ENCODE peak calls at places on chromosomes 11 and 22, in nine cellular contexts. One of them, this sample, is unnamed. For H3K4me1, the result is how much of the 10 kb centered on the place peaks cover.

GRCh38 chr11:79436911-79437273 is 3.9 kb downstream of the TENM4 start:
- DNase-seq in ovary: no peak
- DNase-seq in heart left ventricle: no peak
- DNase-seq in spleen: no peak
- DNase-seq in left ventricle myocardium inferior: no peak
- DNase-seq in left lung: no peak
- DNase-seq in transverse colon: no peak
- DNase-seq in right lobe of liver: no peak
- DNase-seq in GM23338: peak
- DNase-seq in this sample: no peak

GRCh38 chr11:7493670-7494069 is 8.4 kb downstream of the OLFML1 start:
- DNase-seq in transverse colon: no peak
- DNase-seq in ovary: no peak
- DNase-seq in GM23338: no peak
- DNase-seq in heart left ventricle: no peak
- DNase-seq in left ventricle myocardium inferior: no peak
- DNase-seq in spleen: no peak
- DNase-seq in right lobe of liver: no peak
- DNase-seq in left lung: no peak
- DNase-seq in this sample: no peak

GRCh38 chr11:32434387-32435151 is 770 bp downstream of the WT1 start:
- DNase-seq in heart left ventricle: peak
- DNase-seq in spleen: peak
- DNase-seq in left lung: no peak
- DNase-seq in ovary: peak
- DNase-seq in left ventricle myocardium inferior: no peak
- DNase-seq in right lobe of liver: no peak
- DNase-seq in GM23338: peak
- DNase-seq in transverse colon: no peak
- DNase-seq in this sample: peak

GRCh38 chr22:36486619-36487384 is 5.4 kb upstream of the TXN2 start:
- DNase-seq in left ventricle myocardium inferior: no peak
- DNase-seq in GM23338: peak
- DNase-seq in right lobe of liver: no peak
- DNase-seq in ovary: no peak
- DNase-seq in spleen: no peak
- DNase-seq in heart left ventricle: no peak
- DNase-seq in transverse colon: peak
- DNase-seq in left lung: no peak
- DNase-seq in this sample: no peak

GRCh38 chr11:119361056-119361787 is 14.7 kb upstream of the MFRP start:
- DNase-seq in left lung: peak
- DNase-seq in transverse colon: no peak
- DNase-seq in spleen: peak
- DNase-seq in heart left ventricle: peak
- DNase-seq in left ventricle myocardium inferior: peak
- DNase-seq in GM23338: peak
- DNase-seq in right lobe of liver: peak
- DNase-seq in ovary: peak
- DNase-seq in this sample: peak

GRCh38 chr11:72932132-72932570 is 117.9 kb downstream of the ATG16L2 start:
- DNase-seq in spleen: no peak
- DNase-seq in GM23338: no peak
- DNase-seq in left lung: no peak
- DNase-seq in left ventricle myocardium inferior: no peak
- DNase-seq in right lobe of liver: no peak
- DNase-seq in transverse colon: no peak
- DNase-seq in heart left ventricle: no peak
- DNase-seq in ovary: no peak
- DNase-seq in this sample: no peak

GRCh38 chr11:120147094-120147949 is 9.4 kb upstream of the TRIM29 start:
- DNase-seq in left lung: no peak
- DNase-seq in transverse colon: no peak
- DNase-seq in heart left ventricle: no peak
- DNase-seq in spleen: no peak
- DNase-seq in right lobe of liver: no peak
- DNase-seq in GM23338: no peak
- DNase-seq in left ventricle myocardium inferior: no peak
- DNase-seq in ovary: no peak
- DNase-seq in this sample: no peak

GRCh38 chr11:8477151-8477550 is 116.9 kb downstream of the STK33 start:
- DNase-seq in spleen: no peak
- DNase-seq in ovary: no peak
- DNase-seq in left ventricle myocardium inferior: no peak
- DNase-seq in left lung: no peak
- DNase-seq in heart left ventricle: no peak
- DNase-seq in right lobe of liver: no peak
- DNase-seq in transverse colon: no peak
- DNase-seq in GM23338: no peak
- DNase-seq in this sample: no peak

GRCh38 chr22:28670153-28670552 is 9.5 kb downstream of the TTC28 start:
- DNase-seq in GM23338: no peak
- DNase-seq in right lobe of liver: no peak
- DNase-seq in left ventricle myocardium inferior: no peak
- DNase-seq in spleen: no peak
- DNase-seq in heart left ventricle: no peak
- DNase-seq in left lung: no peak
- DNase-seq in ovary: no peak
- DNase-seq in transverse colon: no peak
- DNase-seq in this sample: no peak

GRCh38 chr11:68663482-68664010 is 20.8 kb upstream of the GAL start:
- DNase-seq in ovary: no peak
- DNase-seq in left lung: no peak
- DNase-seq in transverse colon: no peak
- DNase-seq in spleen: peak
- DNase-seq in heart left ventricle: no peak
- DNase-seq in left ventricle myocardium inferior: no peak
- DNase-seq in right lobe of liver: peak
- DNase-seq in GM23338: no peak
- DNase-seq in this sample: no peak

GRCh38 chr11:102317768-102318103 is 452 bp downstream of the BIRC3 start:
- DNase-seq in spleen: no peak
- DNase-seq in left ventricle myocardium inferior: no peak
- DNase-seq in ovary: no peak
- DNase-seq in transverse colon: no peak
- DNase-seq in left lung: no peak
- DNase-seq in right lobe of liver: no peak
- DNase-seq in heart left ventricle: no peak
- DNase-seq in GM23338: no peak
- DNase-seq in this sample: no peak

GRCh38 chr11:19242184-19242932 is 1.6 kb upstream of the E2F8 start:
- DNase-seq in transverse colon: peak
- DNase-seq in ovary: no peak
- DNase-seq in heart left ventricle: no peak
- DNase-seq in left ventricle myocardium inferior: no peak
- DNase-seq in right lobe of liver: peak
- DNase-seq in spleen: peak
- DNase-seq in left lung: no peak
- DNase-seq in GM23338: peak
- DNase-seq in this sample: no peak

GRCh38 chr11:79600747-79601146 is 159.9 kb upstream of the TENM4 start:
- DNase-seq in right lobe of liver: no peak
- DNase-seq in GM23338: no peak
- DNase-seq in transverse colon: no peak
- DNase-seq in left ventricle myocardium inferior: no peak
- DNase-seq in heart left ventricle: no peak
- DNase-seq in ovary: no peak
- DNase-seq in spleen: no peak
- DNase-seq in left lung: no peak
- DNase-seq in this sample: no peak

GRCh38 chr11:12695878-12696277 is 21.7 kb downstream of the TEAD1 start:
- DNase-seq in spleen: no peak
- DNase-seq in left ventricle myocardium inferior: no peak
- DNase-seq in right lobe of liver: no peak
- DNase-seq in ovary: no peak
- DNase-seq in heart left ventricle: no peak
- DNase-seq in left lung: no peak
- DNase-seq in GM23338: no peak
- DNase-seq in transverse colon: no peak
- DNase-seq in this sample: no peak

GRCh38 chr11:12693485-12694181 is 19.4 kb downstream of the TEAD1 start:
- DNase-seq in transverse colon: peak
- DNase-seq in ovary: no peak
- DNase-seq in GM23338: no peak
- DNase-seq in right lobe of liver: no peak
- DNase-seq in heart left ventricle: no peak
- DNase-seq in spleen: no peak
- DNase-seq in left ventricle myocardium inferior: peak
- DNase-seq in left lung: no peak
- DNase-seq in this sample: peak

GRCh38 chr11:12694182-12694531 is 19.9 kb downstream of the TEAD1 start:
- DNase-seq in spleen: no peak
- DNase-seq in heart left ventricle: no peak
- DNase-seq in ovary: peak
- DNase-seq in GM23338: peak
- DNase-seq in transverse colon: peak
- DNase-seq in right lobe of liver: no peak
- DNase-seq in left ventricle myocardium inferior: no peak
- DNase-seq in left lung: no peak
- DNase-seq in this sample: no peak

GRCh38 chr11:12696911-12697581 is 22.8 kb downstream of the TEAD1 start:
- DNase-seq in left lung: no peak
- DNase-seq in transverse colon: no peak
- DNase-seq in left ventricle myocardium inferior: no peak
- DNase-seq in heart left ventricle: no peak
- DNase-seq in spleen: no peak
- DNase-seq in right lobe of liver: no peak
- DNase-seq in GM23338: no peak
- DNase-seq in ovary: no peak
- DNase-seq in this sample: peak

DNA sequence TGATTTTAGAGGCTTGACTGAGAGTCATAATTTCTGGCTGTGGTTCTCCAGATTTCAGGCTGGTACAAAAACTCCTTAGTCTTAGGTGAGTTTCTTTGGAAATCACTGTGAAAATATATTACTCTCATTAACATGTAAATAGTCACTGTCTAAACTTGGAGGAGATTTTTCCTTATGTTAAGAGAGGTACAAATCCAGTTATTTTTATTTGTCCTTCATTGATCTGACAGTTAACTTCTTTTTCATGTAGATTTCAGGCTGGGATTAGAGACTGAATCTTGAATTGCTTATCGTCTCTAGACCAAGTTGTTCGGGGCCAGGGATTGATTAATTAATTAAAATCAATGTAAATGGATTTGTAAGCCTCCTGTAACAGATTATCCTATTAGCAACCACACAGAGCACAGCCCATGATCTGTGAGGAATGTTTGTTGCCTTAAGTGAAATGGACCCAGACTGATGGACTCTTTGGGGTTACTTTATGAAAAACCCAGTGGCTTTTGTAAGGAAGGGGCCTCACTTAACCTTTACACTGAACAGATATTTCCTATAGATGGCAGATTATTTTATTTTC is 21.1 kb downstream of the TEAD1 start:
- DNase-seq in left ventricle myocardium inferior: no peak
- DNase-seq in GM23338: no peak
- DNase-seq in left lung: no peak
- DNase-seq in ovary: no peak
- DNase-seq in transverse colon: no peak
- DNase-seq in heart left ventricle: no peak
- DNase-seq in spleen: no peak
- DNase-seq in right lobe of liver: no peak
- DNase-seq in this sample: no peak
- H3K4me1 ChIP-seq in left ventricle myocardium inferior: half or more
- H3K4me1 ChIP-seq in GM23338: half or more
- H3K4me1 ChIP-seq in left lung: under half
- H3K4me1 ChIP-seq in ovary: under half
- H3K4me1 ChIP-seq in transverse colon: under half
- H3K4me1 ChIP-seq in heart left ventricle: under half
- H3K4me1 ChIP-seq in spleen: under half
- H3K4me1 ChIP-seq in right lobe of liver: under half
- H3K4me1 ChIP-seq in this sample: half or more

GRCh38 chr11:59680287-59681154 is 11.7 kb upstream of the PATL1 start:
- DNase-seq in left ventricle myocardium inferior: peak
- DNase-seq in GM23338: peak
- DNase-seq in left lung: peak
- DNase-seq in right lobe of liver: peak
- DNase-seq in ovary: peak
- DNase-seq in spleen: peak
- DNase-seq in heart left ventricle: no peak
- DNase-seq in transverse colon: peak
- DNase-seq in this sample: peak

GRCh38 chr11:59676205-59676604 is 7.4 kb upstream of the PATL1 start:
- DNase-seq in GM23338: no peak
- DNase-seq in heart left ventricle: no peak
- DNase-seq in spleen: no peak
- DNase-seq in ovary: no peak
- DNase-seq in right lobe of liver: no peak
- DNase-seq in left lung: no peak
- DNase-seq in transverse colon: no peak
- DNase-seq in left ventricle myocardium inferior: no peak
- DNase-seq in this sample: no peak

GRCh38 chr11:59678813-59679165 is 10.0 kb upstream of the PATL1 start:
- DNase-seq in left ventricle myocardium inferior: no peak
- DNase-seq in left lung: no peak
- DNase-seq in GM23338: no peak
- DNase-seq in ovary: no peak
- DNase-seq in heart left ventricle: no peak
- DNase-seq in right lobe of liver: no peak
- DNase-seq in transverse colon: no peak
- DNase-seq in spleen: no peak
- DNase-seq in this sample: no peak

GRCh38 chr11:59679347-59679746 is 10.5 kb upstream of the PATL1 start:
- DNase-seq in heart left ventricle: no peak
- DNase-seq in spleen: no peak
- DNase-seq in left ventricle myocardium inferior: no peak
- DNase-seq in GM23338: no peak
- DNase-seq in left lung: no peak
- DNase-seq in right lobe of liver: no peak
- DNase-seq in transverse colon: no peak
- DNase-seq in ovary: no peak
- DNase-seq in this sample: no peak

GRCh38 chr11:59678118-59678812 is 9.4 kb upstream of the PATL1 start:
- DNase-seq in GM23338: no peak
- DNase-seq in ovary: no peak
- DNase-seq in spleen: no peak
- DNase-seq in heart left ventricle: no peak
- DNase-seq in left ventricle myocardium inferior: no peak
- DNase-seq in left lung: no peak
- DNase-seq in right lobe of liver: no peak
- DNase-seq in transverse colon: no peak
- DNase-seq in this sample: peak
- TF ChIP-seq CTCF in GM23338: no peak
- TF ChIP-seq CTCF in ovary: no peak
- TF ChIP-seq CTCF in spleen: no peak
- TF ChIP-seq CTCF in heart left ventricle: no peak
- TF ChIP-seq CTCF in left ventricle myocardium inferior: no peak
- TF ChIP-seq CTCF in left lung: no peak
- TF ChIP-seq CTCF in right lobe of liver: no peak
- TF ChIP-seq CTCF in transverse colon: peak
- TF ChIP-seq CTCF in this sample: peak

GRCh38 chr22:21808130-21808529 is 59.3 kb downstream of the MAPK1 start:
- DNase-seq in right lobe of liver: no peak
- DNase-seq in left ventricle myocardium inferior: no peak
- DNase-seq in GM23338: no peak
- DNase-seq in transverse colon: no peak
- DNase-seq in spleen: no peak
- DNase-seq in heart left ventricle: no peak
- DNase-seq in ovary: no peak
- DNase-seq in left lung: no peak
- DNase-seq in this sample: no peak
- H3K27ac ChIP-seq in right lobe of liver: no peak
- H3K27ac ChIP-seq in left ventricle myocardium inferior: no peak
- H3K27ac ChIP-seq in GM23338: no peak
- H3K27ac ChIP-seq in transverse colon: no peak
- H3K27ac ChIP-seq in spleen: no peak
- H3K27ac ChIP-seq in heart left ventricle: no peak
- H3K27ac ChIP-seq in ovary: no peak
- H3K27ac ChIP-seq in left lung: no peak
- H3K27ac ChIP-seq in this sample: no peak

GRCh38 chr11:67395555-67396257 is 3.9 kb downstream of the RAD9A start:
- DNase-seq in transverse colon: no peak
- DNase-seq in left lung: no peak
- DNase-seq in spleen: peak
- DNase-seq in ovary: no peak
- DNase-seq in GM23338: no peak
- DNase-seq in heart left ventricle: peak
- DNase-seq in left ventricle myocardium inferior: no peak
- DNase-seq in right lobe of liver: no peak
- DNase-seq in this sample: no peak
- H3K4me1 ChIP-seq in transverse colon: under half
- H3K4me1 ChIP-seq in left lung: half or more
- H3K4me1 ChIP-seq in spleen: half or more
- H3K4me1 ChIP-seq in ovary: under half
- H3K4me1 ChIP-seq in GM23338: under half
- H3K4me1 ChIP-seq in heart left ventricle: under half
- H3K4me1 ChIP-seq in left ventricle myocardium inferior: half or more
- H3K4me1 ChIP-seq in right lobe of liver: under half
- H3K4me1 ChIP-seq in this sample: under half

This sample was measured in foreskin keratinocyte.